ENCODE peak calls at places on chromosomes 6 and 20, in four cellular contexts. One of them, this sample, is unnamed.

GRCh38 chr20:3843490-3843889 is 3.1 kb upstream of the MAVS start:
- DNase-seq in HCT116: peak; percentile 43
- DNase-seq in HepG2: peak; percentile 69
- DNase-seq in H1: no peak
- DNase-seq in this sample: no peak

GRCh38 chr6:47307362-47308222 is 2.1 kb downstream of the TNFRSF21 start:
- DNase-seq in HCT116: no peak
- DNase-seq in HepG2: no peak
- DNase-seq in H1: no peak
- DNase-seq in this sample: no peak

GRCh38 chr6:43938178-43939101 is 168.4 kb downstream of the VEGFA start:
- DNase-seq in HCT116: no peak
- DNase-seq in HepG2: no peak
- DNase-seq in H1: no peak
- DNase-seq in this sample: no peak

GRCh38 chr6:33976425-33977360 is 169.2 kb downstream of the GRM4 start:
- DNase-seq in HCT116: no peak
- DNase-seq in HepG2: no peak
- DNase-seq in H1: no peak
- DNase-seq in this sample: no peak

GRCh38 chr6:53679446-53679933 is 13.9 kb upstream of the KLHL31 start:
- DNase-seq in HCT116: peak; percentile 60
- DNase-seq in HepG2: peak; percentile 62
- DNase-seq in H1: no peak
- DNase-seq in this sample: no peak

GRCh38 chr6:155154158-155154830 is 109.5 kb upstream of the CLDN20 start:
- DNase-seq in HCT116: no peak
- DNase-seq in HepG2: peak; percentile 30
- DNase-seq in H1: no peak
- DNase-seq in this sample: peak; percentile 80

GRCh38 chr6:21586760-21587181 is 6.8 kb upstream of the SOX4 start:
- DNase-seq in HCT116: no peak
- DNase-seq in HepG2: no peak
- DNase-seq in H1: no peak
- DNase-seq in this sample: no peak

GRCh38 chr6:98834060-98835031 is at the start of gene POU3F2:
- DNase-seq in HCT116: no peak
- DNase-seq in HepG2: peak; percentile 57
- DNase-seq in H1: peak; percentile 92
- DNase-seq in this sample: peak; percentile 91

GRCh38 chr6:3656076-3656475 is 95.4 kb downstream of the PXDC1 start:
- DNase-seq in HCT116: no peak
- DNase-seq in HepG2: no peak
- DNase-seq in H1: no peak
- DNase-seq in this sample: no peak

GRCh38 chr6:42179956-42180335 is 6.8 kb downstream of the GUCA1A start:
- DNase-seq in HCT116: no peak
- DNase-seq in HepG2: no peak
- DNase-seq in H1: no peak
- DNase-seq in this sample: no peak

GRCh38 chr6:68880050-68880449 is 245.0 kb downstream of the ADGRB3 start:
- DNase-seq in HCT116: no peak
- DNase-seq in HepG2: no peak
- DNase-seq in H1: no peak
- DNase-seq in this sample: no peak

GRCh38 chr20:57485770-57486169 is 39.2 kb downstream of the CTCFL start:
- DNase-seq in HCT116: no peak
- DNase-seq in HepG2: no peak
- DNase-seq in H1: no peak
- DNase-seq in this sample: no peak

GRCh38 chr6:166904101-166904746 is 52.1 kb downstream of the RNASET2 start:
- DNase-seq in HCT116: no peak
- DNase-seq in HepG2: no peak
- DNase-seq in H1: no peak
- DNase-seq in this sample: no peak

GRCh38 chr6:22513667-22514066 is 55.7 kb upstream of the HDGFL1 start:
- DNase-seq in HCT116: no peak
- DNase-seq in HepG2: no peak
- DNase-seq in H1: no peak
- DNase-seq in this sample: no peak

GRCh38 chr6:42762950-42763349 is 17.0 kb upstream of the TBCC start:
- DNase-seq in HCT116: no peak
- DNase-seq in HepG2: no peak
- DNase-seq in H1: no peak
- DNase-seq in this sample: no peak

GRCh38 chr6:2021713-2022125 is 223.7 kb downstream of the GMDS start:
- DNase-seq in HCT116: no peak
- DNase-seq in HepG2: no peak
- DNase-seq in H1: no peak
- DNase-seq in this sample: no peak

GRCh38 chr20:25987073-25987927 is 290.6 kb upstream of the ZNF337 start:
- DNase-seq in HCT116: no peak
- DNase-seq in HepG2: no peak
- DNase-seq in H1: no peak
- DNase-seq in this sample: no peak

GRCh38 chr20:50513169-50514034 is 3.2 kb downstream of the PTPN1 start:
- DNase-seq in HCT116: no peak
- DNase-seq in HepG2: no peak
- DNase-seq in H1: no peak
- DNase-seq in this sample: no peak

DNA sequence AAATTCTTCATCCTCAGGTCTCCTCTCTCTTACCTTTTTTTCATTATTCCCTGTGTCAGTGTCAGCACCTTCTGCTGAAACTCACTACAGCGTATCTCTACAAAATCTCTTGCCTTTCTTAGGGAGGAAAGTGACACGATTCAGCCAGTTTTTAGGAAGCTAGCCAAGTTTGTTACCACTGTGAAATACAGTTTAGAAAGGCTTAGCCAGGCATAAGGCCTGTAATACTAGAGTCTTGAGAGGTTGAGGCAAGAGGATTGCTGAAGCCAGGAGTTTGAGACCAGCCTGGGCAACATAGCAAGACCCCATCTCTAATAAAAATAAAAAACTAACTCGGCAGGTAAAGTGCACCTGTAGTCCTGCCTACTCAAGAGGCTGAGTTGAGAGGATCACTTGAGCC is 16.7 kb downstream of the TAB2 start:
- DNase-seq in HCT116: no peak
- DNase-seq in HepG2: no peak
- DNase-seq in H1: no peak
- DNase-seq in this sample: no peak
- H3K9ac ChIP-seq in HCT116: peak overlapping the region; percentile 43
- H3K9ac ChIP-seq in HepG2: no peak overlapping the region
- H3K9ac ChIP-seq in H1: no peak overlapping the region
- H3K9ac ChIP-seq in this sample: no peak overlapping the region

DNA sequence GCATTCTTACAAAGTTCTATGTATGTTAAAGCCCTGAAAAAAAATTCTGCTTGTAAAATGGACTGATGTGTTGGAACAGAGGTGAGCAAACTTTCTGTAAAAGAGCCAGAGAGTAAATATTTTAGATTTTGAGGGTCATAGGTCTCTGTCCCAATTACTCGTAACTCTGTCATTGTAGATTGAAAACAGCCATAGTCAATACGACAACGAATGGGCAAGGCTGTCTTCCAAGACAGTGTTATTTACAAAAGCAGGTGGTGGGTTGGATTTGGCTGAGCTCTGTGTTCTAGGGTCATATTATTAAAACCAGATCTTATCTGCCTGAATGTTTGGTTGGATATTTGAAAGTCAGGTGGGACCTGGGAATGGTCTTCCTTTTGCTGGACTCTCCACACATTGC is 135.2 kb downstream of the EYA2 start:
- DNase-seq in HCT116: no peak
- DNase-seq in HepG2: no peak
- DNase-seq in H1: no peak
- DNase-seq in this sample: no peak
- TF ChIP-seq POLR2AphosphoS5 in HCT116: no peak
- TF ChIP-seq POLR2AphosphoS5 in HepG2: no peak
- TF ChIP-seq POLR2AphosphoS5 in H1: no peak
- TF ChIP-seq POLR2AphosphoS5 in this sample: no peak

DNA sequence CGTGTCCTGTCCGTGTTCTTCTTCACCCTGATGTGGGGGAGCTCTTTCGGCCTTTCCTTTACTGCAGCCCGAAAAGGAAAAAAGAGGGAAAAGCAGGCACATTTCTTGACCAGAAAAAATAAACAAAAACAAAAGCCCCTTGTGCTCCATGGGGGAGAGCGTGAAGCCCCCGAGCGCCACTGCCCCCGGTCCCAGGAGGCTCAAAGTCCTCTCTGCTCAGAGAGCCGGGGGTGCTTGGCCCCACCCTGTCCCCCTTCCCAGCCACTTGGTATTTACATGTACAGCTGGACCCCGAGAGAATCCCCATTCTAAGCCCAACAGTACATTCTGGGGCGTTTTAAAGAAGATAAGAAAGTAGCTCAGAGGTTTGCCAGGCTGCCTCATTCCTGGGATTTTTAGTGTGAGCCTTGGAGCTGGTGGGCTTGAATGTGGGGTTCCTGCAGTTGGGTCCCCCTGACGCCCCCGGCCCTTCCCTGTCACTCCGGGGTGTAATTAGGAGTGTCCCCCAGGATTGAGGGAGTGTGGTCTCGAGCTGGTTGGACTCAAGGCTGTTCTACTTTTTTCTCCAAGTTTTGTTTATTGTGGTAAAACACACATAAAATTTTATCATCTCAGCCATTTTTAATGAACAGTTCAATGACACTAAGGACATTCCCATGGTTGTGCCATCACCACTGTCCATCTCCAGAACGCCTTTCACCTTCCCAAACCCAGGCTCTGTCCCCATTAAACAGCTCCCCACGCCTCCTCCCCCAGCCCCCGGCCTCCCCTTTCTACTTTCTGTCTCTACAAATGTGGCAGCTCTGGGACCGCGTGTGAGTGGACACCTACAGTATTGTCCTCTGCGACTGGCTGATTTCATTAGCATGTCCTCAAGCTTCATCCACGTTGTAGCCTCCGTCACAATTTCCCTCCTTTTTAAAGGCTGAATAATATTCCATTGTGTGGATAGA is 55.7 kb upstream of the BHLHE23 start:
- DNase-seq in HCT116: no peak
- DNase-seq in HepG2: no peak
- DNase-seq in H1: no peak
- DNase-seq in this sample: no peak
- TF ChIP-seq EZH2 in HCT116: no peak
- TF ChIP-seq EZH2 in HepG2: no peak
- TF ChIP-seq EZH2 in H1: no peak
- TF ChIP-seq EZH2 in this sample: no peak

DNA sequence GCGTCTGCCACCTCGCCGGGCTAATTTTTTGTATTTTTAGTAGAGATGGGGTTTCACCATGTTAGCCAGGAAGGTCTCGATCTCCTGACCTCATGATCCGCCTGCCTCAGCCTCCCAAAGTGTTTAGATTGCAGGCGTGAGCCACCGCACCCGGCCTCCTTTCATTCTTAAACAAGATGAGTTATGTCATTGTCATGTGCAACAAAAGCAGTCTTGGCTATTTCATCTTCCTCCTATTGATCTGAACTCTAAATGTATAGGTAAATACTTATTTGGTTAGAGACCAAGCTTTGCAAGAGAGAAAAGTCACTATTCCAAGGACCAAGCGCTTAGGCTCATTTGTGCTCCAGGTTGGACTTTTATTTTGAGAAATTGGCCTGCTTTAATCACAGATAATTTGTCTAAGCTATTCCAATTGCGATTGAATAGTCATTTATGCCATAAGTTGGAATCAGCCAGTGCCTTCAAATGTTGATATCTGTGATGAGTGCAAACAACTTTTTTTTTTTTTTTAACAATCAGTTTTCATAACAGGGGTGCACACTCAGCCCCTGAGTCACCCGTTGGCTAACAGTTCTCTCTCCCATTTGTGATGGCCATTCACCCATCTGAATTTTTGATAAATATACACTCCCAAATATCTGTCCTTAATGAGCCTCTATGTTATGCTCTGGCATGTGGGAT is 167.3 kb downstream of the BCAS1 start:
- DNase-seq in HCT116: no peak
- DNase-seq in HepG2: no peak
- DNase-seq in H1: no peak
- DNase-seq in this sample: no peak
- H3K9ac ChIP-seq in HCT116: no peak overlapping the region
- H3K9ac ChIP-seq in HepG2: no peak overlapping the region
- H3K9ac ChIP-seq in H1: no peak overlapping the region
- H3K9ac ChIP-seq in this sample: no peak overlapping the region